ENCODE peak calls at places on chromosomes 7 and 10, in nine cellular contexts. One of them, this sample, is unnamed. For H3K4me1, the result is how much of the 10 kb centered on the place peaks cover.

GRCh38 chr7:106284516-106285050 is at the start of gene NAMPT:
- DNase-seq in uterus: peak
- DNase-seq in HCT116: no peak
- DNase-seq in IMR-90: no peak
- DNase-seq in body of pancreas: no peak
- DNase-seq in right lobe of liver: peak
- DNase-seq in transverse colon: peak
- DNase-seq in ovary: peak
- DNase-seq in tibial nerve: peak
- DNase-seq in this sample: peak

GRCh38 chr7:150946826-150947750 is 31.0 kb downstream of the KCNH2 start:
- DNase-seq in uterus: no peak
- DNase-seq in HCT116: no peak
- DNase-seq in IMR-90: no peak
- DNase-seq in body of pancreas: no peak
- DNase-seq in right lobe of liver: no peak
- DNase-seq in transverse colon: no peak
- DNase-seq in ovary: peak
- DNase-seq in tibial nerve: no peak
- DNase-seq in this sample: peak

GRCh38 chr7:13628231-13629001 is 361.1 kb downstream of the ETV1 start:
- DNase-seq in uterus: no peak
- DNase-seq in HCT116: no peak
- DNase-seq in IMR-90: peak
- DNase-seq in body of pancreas: no peak
- DNase-seq in right lobe of liver: no peak
- DNase-seq in transverse colon: no peak
- DNase-seq in ovary: no peak
- DNase-seq in tibial nerve: no peak
- DNase-seq in this sample: no peak

GRCh38 chr10:118471863-118472262 is 123.6 kb downstream of the PRLHR start:
- DNase-seq in uterus: no peak
- DNase-seq in HCT116: no peak
- DNase-seq in IMR-90: peak
- DNase-seq in body of pancreas: no peak
- DNase-seq in right lobe of liver: no peak
- DNase-seq in transverse colon: no peak
- DNase-seq in ovary: no peak
- DNase-seq in tibial nerve: no peak
- DNase-seq in this sample: no peak

GRCh38 chr10:59586407-59586891 is 123.2 kb downstream of the SLC16A9 start:
- DNase-seq in uterus: no peak
- DNase-seq in HCT116: no peak
- DNase-seq in IMR-90: no peak
- DNase-seq in body of pancreas: no peak
- DNase-seq in right lobe of liver: no peak
- DNase-seq in transverse colon: no peak
- DNase-seq in ovary: no peak
- DNase-seq in tibial nerve: no peak
- DNase-seq in this sample: no peak

GRCh38 chr7:23618241-23618640 is 21.1 kb downstream of the CCDC126 start:
- DNase-seq in uterus: no peak
- DNase-seq in HCT116: no peak
- DNase-seq in IMR-90: peak
- DNase-seq in body of pancreas: no peak
- DNase-seq in right lobe of liver: no peak
- DNase-seq in transverse colon: no peak
- DNase-seq in ovary: no peak
- DNase-seq in tibial nerve: no peak
- DNase-seq in this sample: no peak

GRCh38 chr10:131868436-131868835 is 32.4 kb upstream of the PPP2R2D start:
- DNase-seq in uterus: no peak
- DNase-seq in HCT116: no peak
- DNase-seq in IMR-90: no peak
- DNase-seq in body of pancreas: no peak
- DNase-seq in right lobe of liver: no peak
- DNase-seq in transverse colon: no peak
- DNase-seq in ovary: peak
- DNase-seq in tibial nerve: no peak
- DNase-seq in this sample: no peak

GRCh38 chr10:132670546-132670945 is 115.4 kb downstream of the NKX6-2 start:
- DNase-seq in uterus: no peak
- DNase-seq in HCT116: no peak
- DNase-seq in IMR-90: no peak
- DNase-seq in body of pancreas: peak
- DNase-seq in right lobe of liver: peak
- DNase-seq in transverse colon: no peak
- DNase-seq in ovary: no peak
- DNase-seq in tibial nerve: no peak
- DNase-seq in this sample: no peak

GRCh38 chr10:64594072-64594471 is 1072.9 kb downstream of the REEP3 start:
- DNase-seq in uterus: no peak
- DNase-seq in HCT116: no peak
- DNase-seq in IMR-90: no peak
- DNase-seq in body of pancreas: no peak
- DNase-seq in right lobe of liver: no peak
- DNase-seq in transverse colon: no peak
- DNase-seq in ovary: no peak
- DNase-seq in tibial nerve: no peak
- DNase-seq in this sample: no peak

GRCh38 chr7:42770106-42770505 is 141.8 kb downstream of the C7orf25 start:
- DNase-seq in uterus: no peak
- DNase-seq in HCT116: no peak
- DNase-seq in IMR-90: no peak
- DNase-seq in body of pancreas: no peak
- DNase-seq in right lobe of liver: no peak
- DNase-seq in transverse colon: no peak
- DNase-seq in ovary: no peak
- DNase-seq in tibial nerve: no peak
- DNase-seq in this sample: no peak

GRCh38 chr10:95277614-95278013 is 13.2 kb downstream of the PDLIM1 start:
- DNase-seq in uterus: no peak
- DNase-seq in HCT116: no peak
- DNase-seq in IMR-90: no peak
- DNase-seq in body of pancreas: no peak
- DNase-seq in right lobe of liver: no peak
- DNase-seq in transverse colon: no peak
- DNase-seq in ovary: no peak
- DNase-seq in tibial nerve: no peak
- DNase-seq in this sample: no peak

DNA sequence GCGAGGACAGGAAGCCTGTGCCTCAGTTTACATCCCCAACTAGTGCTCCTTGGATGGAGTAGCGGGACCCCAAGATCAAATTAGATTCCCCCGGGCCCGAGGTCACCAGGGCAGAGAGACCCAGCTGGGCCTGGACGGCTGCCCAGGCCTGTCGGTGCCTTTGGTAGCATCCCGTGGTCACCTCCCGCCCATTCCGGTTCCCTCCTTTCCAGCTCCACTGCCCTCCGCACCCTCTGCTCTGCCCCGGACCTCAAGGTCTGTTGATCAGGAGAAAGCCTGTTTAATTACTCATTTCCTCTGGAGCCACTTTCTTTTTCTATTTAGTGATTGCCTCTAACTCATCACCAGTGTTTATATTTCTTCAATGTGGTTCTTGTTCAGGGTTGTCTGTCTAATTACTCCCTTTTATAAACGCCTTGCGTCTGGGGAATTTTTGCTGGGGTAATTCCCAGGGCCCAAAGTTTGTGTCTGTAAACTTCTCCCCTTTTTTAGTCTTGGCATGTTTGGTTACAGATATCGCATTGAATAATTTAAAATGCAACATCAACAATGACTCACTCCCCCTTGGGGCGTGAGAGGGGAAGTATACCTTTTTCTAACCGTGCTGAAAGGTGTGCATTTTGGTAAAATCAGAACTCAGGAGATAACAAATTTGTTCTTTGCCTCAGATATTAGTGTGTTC is 1.9 kb downstream of the FOXK1 start:
- DNase-seq in uterus: peak
- DNase-seq in HCT116: no peak
- DNase-seq in IMR-90: peak
- DNase-seq in body of pancreas: peak
- DNase-seq in right lobe of liver: peak
- DNase-seq in transverse colon: peak
- DNase-seq in ovary: peak
- DNase-seq in tibial nerve: no peak
- DNase-seq in this sample: peak
- TF ChIP-seq CTCF in uterus: no peak
- TF ChIP-seq CTCF in HCT116: peak
- TF ChIP-seq CTCF in IMR-90: peak
- TF ChIP-seq CTCF in body of pancreas: no peak
- TF ChIP-seq CTCF in right lobe of liver: no peak
- TF ChIP-seq CTCF in transverse colon: peak
- TF ChIP-seq CTCF in ovary: no peak
- TF ChIP-seq CTCF in tibial nerve: no peak
- TF ChIP-seq CTCF in this sample: peak

GRCh38 chr10:43055991-43056567 is 20.8 kb upstream of the RET start:
- DNase-seq in uterus: no peak
- DNase-seq in HCT116: no peak
- DNase-seq in IMR-90: no peak
- DNase-seq in body of pancreas: peak
- DNase-seq in right lobe of liver: peak
- DNase-seq in transverse colon: peak
- DNase-seq in ovary: peak
- DNase-seq in tibial nerve: no peak
- DNase-seq in this sample: no peak

GRCh38 chr10:43056568-43057011 is 20.3 kb upstream of the RET start:
- DNase-seq in uterus: no peak
- DNase-seq in HCT116: no peak
- DNase-seq in IMR-90: no peak
- DNase-seq in body of pancreas: peak
- DNase-seq in right lobe of liver: no peak
- DNase-seq in transverse colon: no peak
- DNase-seq in ovary: no peak
- DNase-seq in tibial nerve: no peak
- DNase-seq in this sample: peak

GRCh38 chr10:43057831-43058340 is 19.0 kb upstream of the RET start:
- DNase-seq in uterus: no peak
- DNase-seq in HCT116: no peak
- DNase-seq in IMR-90: no peak
- DNase-seq in body of pancreas: peak
- DNase-seq in right lobe of liver: no peak
- DNase-seq in transverse colon: no peak
- DNase-seq in ovary: no peak
- DNase-seq in tibial nerve: no peak
- DNase-seq in this sample: no peak

GRCh38 chr10:43058716-43059335 is 18.0 kb upstream of the RET start:
- DNase-seq in uterus: no peak
- DNase-seq in HCT116: no peak
- DNase-seq in IMR-90: no peak
- DNase-seq in body of pancreas: peak
- DNase-seq in right lobe of liver: no peak
- DNase-seq in transverse colon: no peak
- DNase-seq in ovary: no peak
- DNase-seq in tibial nerve: no peak
- DNase-seq in this sample: peak

GRCh38 chr10:43057231-43057711 is 19.6 kb upstream of the RET start:
- DNase-seq in uterus: no peak
- DNase-seq in HCT116: no peak
- DNase-seq in IMR-90: no peak
- DNase-seq in body of pancreas: no peak
- DNase-seq in right lobe of liver: no peak
- DNase-seq in transverse colon: no peak
- DNase-seq in ovary: no peak
- DNase-seq in tibial nerve: no peak
- DNase-seq in this sample: no peak
- TF ChIP-seq POLR2A in uterus: no peak
- TF ChIP-seq POLR2A in HCT116: no peak
- TF ChIP-seq POLR2A in IMR-90: no peak
- TF ChIP-seq POLR2A in body of pancreas: no peak
- TF ChIP-seq POLR2A in right lobe of liver: no peak
- TF ChIP-seq POLR2A in transverse colon: no peak
- TF ChIP-seq POLR2A in ovary: no peak
- TF ChIP-seq POLR2A in tibial nerve: no peak
- TF ChIP-seq POLR2A in this sample: no peak

DNA sequence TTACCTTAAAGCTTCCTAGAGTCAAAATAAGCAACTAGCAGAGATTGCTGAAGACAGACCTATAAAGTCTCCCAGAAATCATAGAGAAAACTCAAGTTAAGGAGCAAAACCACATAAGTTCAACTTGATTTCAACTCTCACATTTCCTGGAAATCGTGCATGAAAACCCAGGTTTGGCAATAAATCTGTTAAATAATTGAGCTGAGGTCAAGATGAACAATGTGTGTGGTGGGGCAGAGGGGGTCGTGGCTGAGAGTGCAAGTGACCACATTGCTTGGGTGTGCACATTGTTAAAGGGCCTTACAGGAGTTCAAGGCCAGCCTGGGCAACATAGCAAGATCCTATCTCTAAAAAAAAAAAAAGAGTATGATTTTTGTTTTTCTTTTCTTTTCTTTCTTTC is 636.5 kb downstream of the GALNT17 start:
- DNase-seq in uterus: no peak
- DNase-seq in HCT116: no peak
- DNase-seq in IMR-90: no peak
- DNase-seq in body of pancreas: no peak
- DNase-seq in right lobe of liver: no peak
- DNase-seq in transverse colon: no peak
- DNase-seq in ovary: no peak
- DNase-seq in tibial nerve: no peak
- DNase-seq in this sample: no peak
- H3K4me1 ChIP-seq in uterus: under half
- H3K4me1 ChIP-seq in HCT116: under half
- H3K4me1 ChIP-seq in IMR-90: under half
- H3K4me1 ChIP-seq in body of pancreas: under half
- H3K4me1 ChIP-seq in right lobe of liver: under half
- H3K4me1 ChIP-seq in transverse colon: under half
- H3K4me1 ChIP-seq in ovary: under half
- H3K4me1 ChIP-seq in tibial nerve: under half
- H3K4me1 ChIP-seq in this sample: under half

GRCh38 chr10:15609291-15609690 is 110.4 kb downstream of the ITGA8 start:
- DNase-seq in uterus: no peak
- DNase-seq in HCT116: no peak
- DNase-seq in IMR-90: no peak
- DNase-seq in body of pancreas: no peak
- DNase-seq in right lobe of liver: no peak
- DNase-seq in transverse colon: no peak
- DNase-seq in ovary: no peak
- DNase-seq in tibial nerve: no peak
- DNase-seq in this sample: no peak
- TF ChIP-seq CTCF in uterus: no peak
- TF ChIP-seq CTCF in HCT116: no peak
- TF ChIP-seq CTCF in IMR-90: no peak
- TF ChIP-seq CTCF in body of pancreas: no peak
- TF ChIP-seq CTCF in right lobe of liver: no peak
- TF ChIP-seq CTCF in transverse colon: no peak
- TF ChIP-seq CTCF in ovary: no peak
- TF ChIP-seq CTCF in tibial nerve: no peak
- TF ChIP-seq CTCF in this sample: no peak

This sample was measured in Peyer's patch.